ENCODE peak calls at places on chromosome 20, in seven cellular contexts. C is foreskin fibroblast, D is coronary artery, U is tibial nerve, M is stomach, H is tibial artery, Y is astrocyte of the spinal cord. X is an unnamed sample.
A peak's percentile ranks its signal among the peaks of the same experiment; 100 is the strongest.

GRCh38 chr20:61500791-61501321 is 248.8 kb downstream of the CDH4 start:
- DNase-seq in C (no peak), D (no peak), U (no peak), M (no peak), H (no peak), Y (no peak), X (no peak)

GRCh38 chr20:208937-209566 is 18.0 kb upstream of the DEFB129 start:
- DNase-seq in C (peak; percentile 81), D (no peak), U (no peak), M (no peak), H (no peak), Y (peak; percentile 61), X (no peak)

GRCh38 chr20:21102691-21103311 is 3.4 kb downstream of the LINC00237 start:
- DNase-seq in C (peak; percentile 43), D (no peak), U (no peak), M (peak; percentile 49), H (peak; percentile 68), Y (no peak), X (no peak)

GRCh38 chr20:56730003-56730402 is 100.9 kb downstream of the TFAP2C start:
- DNase-seq in C (no peak), D (no peak), U (no peak), M (no peak), H (no peak), Y (no peak), X (no peak)

GRCh38 chr20:32336918-32337347 is 21.2 kb upstream of the ASXL1 start:
- DNase-seq in C (peak; percentile 63), D (no peak), U (peak; percentile 25), M (no peak), H (no peak), Y (peak; percentile 42), X (no peak)

GRCh38 chr20:50977066-50978045 is 18.7 kb downstream of the MOCS3 start:
- DNase-seq in C (no peak), D (no peak), U (no peak), M (no peak), H (no peak), Y (no peak), X (no peak)

GRCh38 chr20:12022121-12022520 is 104.4 kb downstream of the BTBD3 start:
- DNase-seq in C (no peak), D (no peak), U (no peak), M (no peak), H (no peak), Y (no peak), X (no peak)

GRCh38 chr20:13852321-13852720 is 67.5 kb downstream of the NDUFAF5 start:
- DNase-seq in C (no peak), D (no peak), U (no peak), M (no peak), H (no peak), Y (no peak), X (no peak)

GRCh38 chr20:22466447-22467171 is 117.8 kb downstream of the FOXA2 start:
- DNase-seq in C (no peak), D (no peak), U (no peak), M (no peak), H (no peak), Y (no peak), X (no peak)

GRCh38 chr20:25493137-25493536 is 85.7 kb downstream of the GINS1 start:
- DNase-seq in C (no peak), D (no peak), U (no peak), M (no peak), H (no peak), Y (no peak), X (no peak)
- TF ChIP-seq CTCF in C (no peak), D (no peak), U (no peak), M (no peak), H (no peak), Y (no peak), X (no peak)

GRCh38 chr20:24598346-24598745 is 128.9 kb downstream of the SYNDIG1 start:
- DNase-seq in C (no peak), D (no peak), U (no peak), M (no peak), H (no peak), Y (no peak), X (no peak)

GRCh38 chr20:24605937-24606455 is 136.6 kb downstream of the SYNDIG1 start:
- DNase-seq in C (no peak), D (peak; percentile 14), U (no peak), M (no peak), H (no peak), Y (no peak), X (no peak)

GRCh38 chr20:24603454-24603853 is 134.0 kb downstream of the SYNDIG1 start:
- DNase-seq in C (no peak), D (no peak), U (no peak), M (no peak), H (no peak), Y (no peak), X (no peak)

GRCh38 chr20:24604966-24605365 is 135.5 kb downstream of the SYNDIG1 start:
- DNase-seq in C (no peak), D (no peak), U (no peak), M (no peak), H (no peak), Y (no peak), X (no peak)

GRCh38 chr20:24600012-24600411 is 130.6 kb downstream of the SYNDIG1 start:
- DNase-seq in C (no peak), D (no peak), U (no peak), M (no peak), H (no peak), Y (no peak), X (no peak)
- TF ChIP-seq CTCF in C (no peak), D (no peak), U (no peak), M (no peak), H (no peak), Y (no peak), X (no peak)

DNA sequence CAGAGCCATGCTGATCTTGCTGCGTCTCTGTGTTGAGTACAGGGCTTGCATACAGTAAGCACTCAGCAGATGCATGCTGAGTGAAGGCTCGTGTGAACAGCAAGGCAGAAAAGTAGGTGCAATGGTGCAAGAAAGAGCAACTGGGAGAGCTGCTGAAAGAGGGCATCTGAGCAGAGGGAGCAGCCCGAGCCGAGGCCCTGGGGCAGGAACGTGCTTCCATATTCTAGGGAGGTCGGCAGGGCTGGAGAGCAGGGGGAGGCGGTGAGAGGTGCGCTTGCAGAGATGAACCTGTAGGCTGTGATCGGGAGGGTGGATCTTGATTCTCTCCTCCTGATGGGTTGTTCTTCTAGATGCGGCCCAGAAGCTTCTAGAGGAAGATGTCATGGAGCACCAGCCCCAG is 26.4 kb upstream of the STX16 start:
- DNase-seq in C (no peak), D (no peak), U (no peak), M (no peak), H (peak; percentile 49), Y (no peak), X (no peak)
- TF ChIP-seq CTCF in C (no peak), D (no peak), U (no peak), M (no peak), H (no peak), Y (no peak), X (no peak)

GRCh38 chr20:18712877-18713276 is 100.7 kb upstream of the SCP2D1 start:
- DNase-seq in C (no peak), D (no peak), U (no peak), M (no peak), H (no peak), Y (no peak), X (no peak)
- TF ChIP-seq CTCF in C (no peak), D (no peak), U (no peak), M (no peak), H (no peak), Y (peak; percentile 36), X (no peak)

GRCh38 chr20:52251137-52251700 is 59.6 kb upstream of the ZFP64 start:
- DNase-seq in C (no peak), D (no peak), U (no peak), M (no peak), H (no peak), Y (no peak), X (no peak)

GRCh38 chr20:52261792-52262191 is 70.2 kb upstream of the ZFP64 start:
- DNase-seq in C (no peak), D (no peak), U (no peak), M (no peak), H (no peak), Y (no peak), X (no peak)

GRCh38 chr20:52259295-52259694 is 67.7 kb upstream of the ZFP64 start:
- DNase-seq in C (no peak), D (no peak), U (no peak), M (no peak), H (no peak), Y (no peak), X (no peak)

GRCh38 chr20:52251827-52252226 is 60.2 kb upstream of the ZFP64 start:
- DNase-seq in C (no peak), D (no peak), U (no peak), M (no peak), H (no peak), Y (no peak), X (no peak)

GRCh38 chr20:52256465-52256864 is 64.9 kb upstream of the ZFP64 start:
- DNase-seq in C (no peak), D (no peak), U (no peak), M (no peak), H (no peak), Y (no peak), X (no peak)
- TF ChIP-seq CTCF in C (no peak), D (no peak), U (no peak), M (no peak), H (no peak), Y (no peak), X (no peak)

DNA sequence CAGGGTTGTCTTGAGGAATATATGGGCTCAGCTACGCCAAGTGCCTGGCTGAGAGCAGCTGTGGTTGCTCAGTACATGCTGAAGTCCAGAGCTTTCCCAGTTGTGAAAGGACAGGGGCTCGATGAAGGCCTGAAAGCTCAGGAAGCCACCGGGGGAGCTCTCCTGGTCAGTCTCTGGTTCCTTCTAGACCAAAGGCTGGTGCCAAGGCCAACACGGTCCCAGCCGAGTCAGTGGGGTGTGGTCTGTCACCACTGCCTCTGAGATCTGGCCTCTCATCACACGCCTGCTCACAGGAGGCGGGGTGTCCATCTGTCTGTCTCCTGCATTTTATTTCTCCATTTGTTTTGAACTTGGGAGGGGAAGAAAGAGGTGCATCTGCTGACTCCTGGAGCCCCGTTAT is 4.9 kb upstream of the FAM83C start:
- DNase-seq in C (peak; percentile 67), D (no peak), U (no peak), M (no peak), H (no peak), Y (no peak), X (no peak)
- TF ChIP-seq CTCF in C (no peak), D (no peak), U (no peak), M (no peak), H (no peak), Y (peak; percentile 6), X (no peak)

GRCh38 chr20:45229264-45230056 is 8.3 kb downstream of the SEMG2 start:
- DNase-seq in C (peak; percentile 7), D (no peak), U (no peak), M (peak; percentile 63), H (no peak), Y (no peak), X (no peak)
- TF ChIP-seq CTCF in C (peak; percentile 51), D (no peak), U (no peak), M (no peak), H (no peak), Y (peak; percentile 44), X (peak; percentile 24)

GRCh38 chr20:38115205-38115604 is 49.9 kb downstream of the TGM2 start:
- DNase-seq in C (no peak), D (no peak), U (no peak), M (no peak), H (no peak), Y (no peak), X (no peak)
- TF ChIP-seq CTCF in C (no peak), D (no peak), U (no peak), M (no peak), H (no peak), Y (no peak), X (peak; percentile 5)